ENCODE peak calls at places on chromosomes 7 and 10, in eight cellular contexts. X, S, Y, I, N, Z, C and F are unnamed samples.

GRCh38 chr7:84848219-84848973 is 338.5 kb downstream of the SEMA3D start:
- DNase-seq in X (no peak), S (no peak), Y (no peak), I (no peak), N (no peak), Z (no peak), C (no peak), F (no peak)

GRCh38 chr7:115679976-115680375 is 350.6 kb downstream of the TFEC start:
- DNase-seq in X (no peak), S (peak), Y (no peak), I (peak), N (no peak), Z (no peak), C (peak), F (peak)

GRCh38 chr7:2100278-2101205 is 132.2 kb downstream of the MAD1L1 start:
- DNase-seq in X (peak), S (no peak), Y (no peak), I (peak), N (no peak), Z (no peak), C (no peak), F (no peak)

GRCh38 chr10:125868372-125868975 is 12.6 kb downstream of the DHX32 start:
- DNase-seq in X (no peak), S (peak), Y (no peak), I (peak), N (no peak), Z (no peak), C (peak), F (peak)

GRCh38 chr10:76429642-76430041 is 998.2 kb downstream of the LRMDA start:
- DNase-seq in X (no peak), S (no peak), Y (no peak), I (no peak), N (no peak), Z (no peak), C (no peak), F (no peak)

GRCh38 chr7:100677308-100678095 is 4.0 kb downstream of the GNB2 start:
- DNase-seq in X (no peak), S (no peak), Y (no peak), I (no peak), N (no peak), Z (no peak), C (no peak), F (no peak)

GRCh38 chr7:100893318-100893895 is 2.3 kb downstream of the ACHE start:
- DNase-seq in X (no peak), S (no peak), Y (no peak), I (no peak), N (no peak), Z (no peak), C (no peak), F (no peak)

GRCh38 chr10:59283456-59284082 is 78.8 kb downstream of the FAM13C start:
- DNase-seq in X (no peak), S (no peak), Y (no peak), I (no peak), N (no peak), Z (no peak), C (no peak), F (no peak)

GRCh38 chr10:116833986-116834760 is 15.1 kb upstream of the ENO4 start:
- DNase-seq in X (no peak), S (no peak), Y (no peak), I (no peak), N (no peak), Z (no peak), C (no peak), F (no peak)

GRCh38 chr7:129578829-129579228 is 32.7 kb upstream of the NRF1 start:
- DNase-seq in X (no peak), S (no peak), Y (no peak), I (no peak), N (no peak), Z (no peak), C (no peak), F (no peak)

GRCh38 chr10:91598211-91598981 is 34.5 kb downstream of the PPP1R3C start:
- DNase-seq in X (no peak), S (no peak), Y (no peak), I (no peak), N (no peak), Z (no peak), C (peak), F (peak)

GRCh38 chr10:91643700-91644099 is 10.8 kb upstream of the PPP1R3C start:
- DNase-seq in X (no peak), S (no peak), Y (no peak), I (no peak), N (no peak), Z (no peak), C (no peak), F (no peak)

GRCh38 chr7:157412491-157413180 is 75.8 kb downstream of the DNAJB6 start:
- DNase-seq in X (no peak), S (no peak), Y (no peak), I (no peak), N (no peak), Z (no peak), C (no peak), F (no peak)

GRCh38 chr10:121525276-121526039 is 72.8 kb downstream of the FGFR2 start:
- DNase-seq in X (no peak), S (no peak), Y (no peak), I (no peak), N (no peak), Z (no peak), C (no peak), F (peak)

GRCh38 chr10:608331-609265 is 80.9 kb downstream of the DIP2C start:
- DNase-seq in X (no peak), S (no peak), Y (no peak), I (no peak), N (no peak), Z (no peak), C (no peak), F (no peak)

GRCh38 chr10:32981760-32982159 is 23.7 kb upstream of the ITGB1 start:
- DNase-seq in X (no peak), S (no peak), Y (peak), I (no peak), N (no peak), Z (no peak), C (no peak), F (no peak)

GRCh38 chr10:5921746-5922145 is 31.7 kb downstream of the FBH1 start:
- DNase-seq in X (no peak), S (no peak), Y (no peak), I (no peak), N (no peak), Z (no peak), C (no peak), F (no peak)

GRCh38 chr10:77493851-77494788 is 143.5 kb downstream of the KCNMA1 start:
- DNase-seq in X (no peak), S (peak), Y (no peak), I (no peak), N (no peak), Z (no peak), C (no peak), F (peak)

GRCh38 chr7:94305836-94306235 is 88.9 kb upstream of the COL1A2 start:
- DNase-seq in X (no peak), S (no peak), Y (no peak), I (no peak), N (no peak), Z (no peak), C (no peak), F (no peak)

GRCh38 chr10:65415318-65415717 is 1510.5 kb upstream of the LRRTM3 start:
- DNase-seq in X (no peak), S (no peak), Y (no peak), I (no peak), N (no peak), Z (no peak), C (no peak), F (no peak)

GRCh38 chr10:133158437-133158755 is 1.6 kb upstream of the KNDC1 start:
- DNase-seq in X (no peak), S (no peak), Y (no peak), I (no peak), N (no peak), Z (no peak), C (no peak), F (no peak)

GRCh38 chr10:81116990-81117389 is 579.3 kb downstream of the SH2D4B start:
- DNase-seq in X (no peak), S (no peak), Y (no peak), I (no peak), N (no peak), Z (no peak), C (no peak), F (no peak)

GRCh38 chr10:16904619-16905018 is 87.4 kb upstream of the RSU1 start:
- DNase-seq in X (no peak), S (no peak), Y (no peak), I (no peak), N (no peak), Z (no peak), C (peak), F (peak)

GRCh38 chr7:1027285-1028043 is 16.9 kb upstream of the GPR146 start:
- DNase-seq in X (no peak), S (peak), Y (no peak), I (peak), N (no peak), Z (no peak), C (peak), F (peak)

GRCh38 chr7:132933076-132933466 is 148.8 kb downstream of the CHCHD3 start:
- DNase-seq in X (no peak), S (no peak), Y (no peak), I (no peak), N (no peak), Z (no peak), C (peak), F (peak)

GRCh38 chr10:7354330-7355047 is 56.3 kb downstream of the SFMBT2 start:
- DNase-seq in X (peak), S (no peak), Y (no peak), I (no peak), N (no peak), Z (no peak), C (no peak), F (no peak)

GRCh38 chr7:111049971-111050680 is 40.8 kb upstream of the LRRN3 start:
- DNase-seq in X (no peak), S (no peak), Y (no peak), I (no peak), N (no peak), Z (no peak), C (no peak), F (no peak)

GRCh38 chr7:149817301-149817771 is 20.8 kb upstream of the ZNF862 start:
- DNase-seq in X (no peak), S (no peak), Y (no peak), I (no peak), N (no peak), Z (no peak), C (no peak), F (no peak)

GRCh38 chr10:49700997-49701396 is 21.5 kb downstream of the C10orf53 start:
- DNase-seq in X (no peak), S (no peak), Y (no peak), I (no peak), N (no peak), Z (no peak), C (no peak), F (no peak)